ENCODE peak calls at places on chromosomes 7 and 10, in four cellular contexts. L is stimulated activated CD4-positive, alpha-beta T cell treated with anti-CD3 and anti-CD28 coated beads, Interleukin-1b, Interleukin-23, amount 100 ng/mL, for 4 hours; J is posterior cingulate gyrus; D is fibroblast of lung. O is an unnamed sample.

GRCh38 chr10:27481486-27481885 is 22.6 kb upstream of the RAB18 start:
- DNase-seq in J (no peak), L (no peak), D (no peak), O (no peak)

GRCh38 chr10:79069325-79070090 is 742 bp downstream of the ZMIZ1 start:
- DNase-seq in J (peak), D (peak), L (peak), O (no peak)

GRCh38 chr10:124244256-124244877 is 151.0 kb upstream of the CHST15 start:
- DNase-seq in L (no peak), J (no peak), D (no peak), O (no peak)

GRCh38 chr10:110069502-110069982 is 61.8 kb downstream of the ADD3 start:
- DNase-seq in L (no peak), D (peak), J (no peak), O (no peak)

GRCh38 chr7:7369134-7369533 is 166.5 kb downstream of the COL28A1 start:
- DNase-seq in L (no peak), J (no peak), D (peak), O (no peak)

GRCh38 chr10:131088619-131089018 is 222.9 kb downstream of the TCERG1L start:
- DNase-seq in L (no peak), J (no peak), D (no peak), O (no peak)

GRCh38 chr7:116595063-116595462 is 70.2 kb downstream of the CAV1 start:
- DNase-seq in D (no peak), L (no peak), J (no peak), O (no peak)

GRCh38 chr10:43230909-43231522 is 35.8 kb downstream of the RASGEF1A start:
- DNase-seq in L (no peak), J (peak), D (no peak), O (no peak)

GRCh38 chr7:117808273-117808868 is 64.9 kb downstream of the CTTNBP2 start:
- DNase-seq in J (peak), L (no peak), D (peak), O (no peak)

GRCh38 chr10:121974535-121975294 is at the start of gene NSMCE4A:
- DNase-seq in D (peak), L (peak), J (peak), O (peak)

GRCh38 chr10:45593938-45594275 is 78.7 kb downstream of the ZFAND4 start:
- DNase-seq in D (no peak), L (no peak), J (no peak), O (no peak)

GRCh38 chr10:22550732-22551131 is 163.6 kb downstream of the PIP4K2A start:
- DNase-seq in L (peak), D (peak), J (no peak), O (no peak)

GRCh38 chr10:104304927-104305326 is 33.3 kb downstream of the ITPRIP start:
- DNase-seq in D (peak), J (no peak), L (no peak), O (no peak)

GRCh38 chr7:127872122-127872521 is 159.1 kb downstream of the LRRC4 start:
- DNase-seq in D (no peak), L (no peak), J (no peak), O (no peak)

O was measured in AG09319.